ENCODE peak calls at places on chromosomes 1 and 21, in eight cellular contexts. H is GM23338, R is cardiac fibroblast, Q is uterus, L is lung, S is body of pancreas, V is mammary epithelial cell, I is psoas muscle. Z is an unnamed sample.

GRCh38 chr1:246787781-246788513 is 63.7 kb downstream of the SCCPDH start:
- DNase-seq in L (no peak), R (no peak), V (no peak), H (no peak), S (no peak), Q (no peak), I (no peak), Z (no peak)

GRCh38 chr21:31872452-31873274 is at the start of gene HUNK:
- DNase-seq in H (peak), I (peak), L (peak), Q (peak), V (peak), S (peak), R (peak), Z (no peak)

GRCh38 chr1:1211541-1212511 is 2.1 kb downstream of the TNFRSF4 start:
- DNase-seq in R (no peak), S (no peak), I (peak), L (no peak), V (no peak), Q (no peak), H (no peak), Z (no peak)

GRCh38 chr1:241918879-241919278 is 38.7 kb upstream of the BECN2 start:
- DNase-seq in S (no peak), V (peak), Q (no peak), I (peak), L (no peak), R (peak), H (no peak), Z (peak)

GRCh38 chr21:27047331-27048314 is 80.7 kb upstream of the ADAMTS5 start:
- DNase-seq in R (peak), I (no peak), V (peak), L (no peak), H (no peak), Q (no peak), S (no peak), Z (peak)

GRCh38 chr1:71240656-71241055 is 159.8 kb upstream of the ZRANB2 start:
- DNase-seq in V (no peak), S (no peak), H (no peak), R (peak), I (no peak), L (no peak), Q (no peak), Z (no peak)

GRCh38 chr1:245831518-245831917 is 675.6 kb downstream of the SMYD3 start:
- DNase-seq in Q (no peak), V (no peak), L (no peak), S (no peak), R (no peak), H (no peak), I (no peak), Z (no peak)

GRCh38 chr21:34933609-34934345 is 115.3 kb downstream of the RUNX1 start:
- DNase-seq in S (no peak), R (no peak), I (no peak), V (no peak), H (no peak), Q (no peak), L (no peak), Z (no peak)

GRCh38 chr1:237864338-237865244 is 26.1 kb downstream of the ZP4 start:
- DNase-seq in Q (no peak), H (peak), S (peak), I (peak), R (peak), L (peak), V (peak), Z (peak)

GRCh38 chr1:111928531-111928930 is 60.9 kb downstream of the KCND3 start:
- DNase-seq in L (no peak), I (no peak), Q (no peak), S (no peak), H (no peak), V (no peak), R (no peak), Z (no peak)

GRCh38 chr1:41919764-41920397 is 1.2 kb upstream of the HIVEP3 start:
- DNase-seq in I (peak), S (peak), H (peak), L (no peak), V (no peak), R (peak), Q (no peak), Z (no peak)

GRCh38 chr1:93686497-93687250 is 5.0 kb upstream of the BCAR3 start:
- DNase-seq in R (no peak), H (no peak), Q (no peak), V (no peak), I (no peak), L (no peak), S (no peak), Z (no peak)

GRCh38 chr1:179817789-179818188 is 59.8 kb downstream of the TOR1AIP2 start:
- DNase-seq in V (no peak), S (peak), Q (no peak), R (peak), H (no peak), L (no peak), I (peak), Z (no peak)

GRCh38 chr1:175150596-175151319 is 41.8 kb downstream of the KIAA0040 start:
- DNase-seq in L (no peak), R (peak), H (peak), V (peak), S (peak), I (no peak), Q (no peak), Z (peak)

GRCh38 chr1:147214842-147215539 is 10.1 kb downstream of the FMO5 start:
- DNase-seq in I (no peak), H (no peak), S (no peak), R (peak), V (no peak), L (no peak), Q (no peak), Z (no peak)

GRCh38 chr1:53468374-53468773 is 9.2 kb downstream of the DMRTB1 start:
- DNase-seq in R (no peak), I (no peak), H (no peak), L (no peak), V (no peak), Q (no peak), S (no peak), Z (no peak)

GRCh38 chr1:35577071-35577998 is 4.2 kb downstream of the TFAP2E start:
- DNase-seq in V (no peak), S (no peak), Q (no peak), I (peak), L (no peak), R (no peak), H (peak), Z (no peak)

GRCh38 chr1:10727703-10728348 is 68.6 kb downstream of the CASZ1 start:
- DNase-seq in I (peak), Q (no peak), V (no peak), S (peak), R (no peak), H (no peak), L (no peak), Z (peak)

GRCh38 chr21:41506526-41507520 is 1.1 kb downstream of the TMPRSS2 start:
- DNase-seq in V (peak), H (peak), I (no peak), R (peak), S (peak), L (peak), Q (no peak), Z (no peak)

GRCh38 chr1:11778336-11778735 is 16.3 kb downstream of the C1orf167 start:
- DNase-seq in V (no peak), S (no peak), I (no peak), L (no peak), Q (no peak), R (no peak), H (no peak), Z (no peak)

GRCh38 chr1:48003741-48004503 is 6.7 kb upstream of the TRABD2B start:
- DNase-seq in I (no peak), L (no peak), V (peak), Q (no peak), R (no peak), H (no peak), S (no peak), Z (no peak)

GRCh38 chr1:41954533-41954944 is 35.8 kb upstream of the HIVEP3 start:
- DNase-seq in H (peak), S (peak), Q (no peak), R (peak), L (no peak), I (no peak), V (peak), Z (peak)

GRCh38 chr21:35178812-35179211 is 129.7 kb upstream of the RUNX1 start:
- DNase-seq in L (no peak), H (no peak), Q (no peak), R (peak), V (peak), I (no peak), S (no peak), Z (no peak)

GRCh38 chr1:197437891-197438853 is 170.1 kb downstream of the CRB1 start:
- DNase-seq in H (no peak), V (no peak), Q (no peak), S (no peak), L (no peak), I (no peak), R (no peak), Z (peak)

GRCh38 chr1:19437911-19438310 is 47.4 kb downstream of the CAPZB start:
- DNase-seq in R (peak), V (no peak), L (no peak), H (no peak), Q (peak), I (peak), S (peak), Z (no peak)

GRCh38 chr1:39680751-39681150 is 8.8 kb upstream of the NT5C1A start:
- DNase-seq in I (no peak), H (no peak), S (no peak), Q (no peak), R (no peak), V (no peak), L (no peak), Z (no peak)

GRCh38 chr1:48102766-48103165 is 105.6 kb upstream of the TRABD2B start:
- DNase-seq in H (no peak), V (no peak), Q (no peak), L (no peak), R (no peak), I (no peak), S (no peak), Z (no peak)

GRCh38 chr1:112761714-112762480 is 46.8 kb upstream of the PPM1J start:
- DNase-seq in I (no peak), S (no peak), L (no peak), Q (no peak), H (no peak), V (peak), R (no peak), Z (no peak)

GRCh38 chr1:168081373-168082007 is 55.2 kb downstream of the GPR161 start:
- DNase-seq in V (peak), I (no peak), R (peak), S (no peak), H (no peak), L (no peak), Q (no peak), Z (peak)

GRCh38 chr1:112849425-112849966 is 106.5 kb downstream of the SLC16A1 start:
- DNase-seq in H (peak), I (no peak), L (no peak), S (no peak), Q (no peak), R (peak), V (no peak), Z (peak)

GRCh38 chr1:59156526-59157196 is 140.2 kb upstream of the FGGY start:
- DNase-seq in V (no peak), S (peak), H (peak), R (peak), I (no peak), Q (no peak), L (no peak), Z (peak)

GRCh38 chr1:156571261-156571958 is 955 bp downstream of the IQGAP3 start:
- DNase-seq in L (no peak), H (no peak), Q (no peak), I (no peak), S (no peak), R (peak), V (peak), Z (peak)

GRCh38 chr1:246947255-246947654 is 15.5 kb upstream of the AHCTF1 start:
- DNase-seq in Q (peak), R (peak), S (peak), V (peak), H (no peak), I (peak), L (peak), Z (peak)

GRCh38 chr1:77925536-77925935 is 37.1 kb downstream of the NEXN start:
- DNase-seq in H (no peak), S (no peak), R (no peak), I (no peak), V (no peak), Q (no peak), L (no peak), Z (no peak)

GRCh38 chr21:29245104-29245643 is 53.5 kb upstream of the BACH1 start:
- DNase-seq in V (no peak), H (no peak), L (no peak), R (no peak), S (peak), Q (no peak), I (no peak), Z (no peak)

DNA sequence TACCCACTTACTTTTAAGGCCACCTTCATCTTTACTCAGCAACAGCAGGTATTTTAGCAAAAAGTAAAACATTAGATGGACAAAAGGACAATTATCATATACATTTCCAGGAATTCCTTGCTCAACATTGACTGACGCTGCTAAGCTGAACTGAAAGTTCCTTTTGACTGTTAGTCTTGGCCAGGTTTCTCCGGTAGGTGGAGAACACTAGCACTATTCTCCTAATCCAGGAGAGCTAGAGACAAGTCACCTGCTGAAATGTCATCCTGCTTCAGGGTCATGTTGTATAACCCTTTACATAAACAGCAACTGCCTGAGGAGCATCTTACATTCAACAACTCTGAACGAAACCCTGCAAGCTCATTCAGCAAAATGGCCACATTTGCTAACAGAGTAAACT is 109.0 kb upstream of the ESRRG start:
- DNase-seq in R (no peak), Q (no peak), I (no peak), H (no peak), V (no peak), S (no peak), L (no peak), Z (peak)
- TF ChIP-seq CTCF in R (no peak), Q (no peak), I (no peak), H (no peak), V (peak), S (no peak), L (no peak), Z (peak)

GRCh38 chr1:55334140-55334539 is 119.0 kb upstream of the USP24 start:
- DNase-seq in I (no peak), V (no peak), L (no peak), R (peak), Q (no peak), S (no peak), H (no peak), Z (no peak)

GRCh38 chr1:55334797-55335196 is 119.6 kb upstream of the USP24 start:
- DNase-seq in L (no peak), R (no peak), S (no peak), H (no peak), I (no peak), V (no peak), Q (no peak), Z (no peak)

GRCh38 chr1:55338448-55338820 is 123.3 kb upstream of the USP24 start:
- DNase-seq in R (peak), H (no peak), I (no peak), Q (no peak), L (no peak), S (no peak), V (peak), Z (no peak)

GRCh38 chr1:55339681-55340080 is 124.5 kb upstream of the USP24 start:
- DNase-seq in R (no peak), Q (no peak), S (no peak), V (no peak), H (no peak), I (no peak), L (no peak), Z (no peak)

GRCh38 chr1:55337801-55338447 is 122.8 kb upstream of the USP24 start:
- DNase-seq in S (peak), I (no peak), L (no peak), V (peak), R (peak), Q (no peak), H (peak), Z (peak)
- TF ChIP-seq CTCF in S (peak), I (peak), L (no peak), V (peak), R (peak), Q (no peak), H (peak), Z (peak)

GRCh38 chr1:7287013-7287412 is 484.1 kb upstream of the VAMP3 start:
- DNase-seq in R (no peak), S (no peak), L (no peak), Q (no peak), H (no peak), I (no peak), V (no peak), Z (no peak)
- TF ChIP-seq CTCF in R (no peak), S (no peak), L (no peak), Q (no peak), H (peak), I (no peak), V (no peak), Z (no peak)

GRCh38 chr1:101509370-101509769 is 272.6 kb downstream of the S1PR1 start:
- DNase-seq in Q (no peak), L (no peak), S (no peak), V (no peak), R (no peak), H (no peak), I (no peak), Z (no peak)

GRCh38 chr1:101507547-101507971 is 270.7 kb downstream of the S1PR1 start:
- DNase-seq in R (peak), H (no peak), Q (no peak), S (no peak), V (peak), L (no peak), I (no peak), Z (no peak)

GRCh38 chr1:101511501-101511900 is 274.7 kb downstream of the S1PR1 start:
- DNase-seq in S (no peak), H (no peak), L (no peak), R (no peak), Q (no peak), I (no peak), V (no peak), Z (no peak)

DNA sequence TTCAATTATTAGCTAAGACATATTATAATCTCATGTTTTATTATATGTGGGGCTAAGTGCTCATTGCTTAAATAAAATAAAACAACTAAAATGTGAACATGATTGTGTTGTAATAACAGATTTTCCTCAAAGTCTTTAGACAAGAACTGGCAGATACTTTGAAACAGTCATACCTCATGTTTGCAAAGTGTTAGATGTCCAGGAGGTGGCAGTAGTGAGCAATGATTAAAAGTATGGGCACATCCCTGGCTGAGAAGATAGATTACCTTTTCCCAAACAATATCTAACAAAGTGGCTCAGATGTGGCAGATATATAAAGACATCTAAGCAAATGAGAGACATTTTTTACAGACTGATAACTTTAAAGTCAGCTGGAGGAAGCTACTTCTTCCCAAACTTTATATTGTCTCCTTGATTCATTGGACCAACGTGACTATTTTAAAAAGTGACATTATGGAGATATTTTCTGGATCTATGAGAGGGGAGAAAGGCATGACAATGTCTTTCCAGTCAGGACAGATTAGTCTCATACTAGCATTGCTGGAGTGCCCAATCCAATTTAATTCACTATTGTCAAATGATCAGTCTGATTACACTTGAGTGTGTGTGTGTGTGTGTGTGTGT is 269.8 kb downstream of the S1PR1 start:
- DNase-seq in V (peak), L (no peak), H (peak), R (peak), S (peak), Q (no peak), I (no peak), Z (peak)
- TF ChIP-seq CTCF in V (peak), L (peak), H (peak), R (peak), S (peak), Q (peak), I (peak), Z (peak)

GRCh38 chr21:33797565-33797964 is 118.0 kb downstream of the ATP5PO start:
- DNase-seq in Q (no peak), I (no peak), S (no peak), L (no peak), R (no peak), H (no peak), V (no peak), Z (no peak)

GRCh38 chr21:33801424-33802405 is 113.9 kb downstream of the ATP5PO start:
- DNase-seq in R (peak), V (peak), H (peak), Q (no peak), I (no peak), L (no peak), S (peak), Z (peak)

GRCh38 chr21:33799378-33800090 is 116.1 kb downstream of the ATP5PO start:
- DNase-seq in R (peak), S (peak), L (no peak), I (no peak), H (no peak), V (no peak), Q (no peak), Z (no peak)

GRCh38 chr21:33802458-33802857 is 113.1 kb downstream of the ATP5PO start:
- DNase-seq in I (no peak), H (no peak), L (no peak), S (no peak), V (no peak), R (no peak), Q (no peak), Z (no peak)

GRCh38 chr21:33800753-33801423 is 114.7 kb downstream of the ATP5PO start:
- DNase-seq in I (no peak), R (no peak), S (no peak), H (no peak), V (peak), L (no peak), Q (no peak), Z (no peak)
- TF ChIP-seq CTCF in I (no peak), R (no peak), S (no peak), H (no peak), V (no peak), L (no peak), Q (no peak), Z (no peak)